ENCODE peak calls at places on chromosomes 4 and X, in eight cellular contexts. F is AG09309; T is GM23248; H is Panc1; E is HFF-Myc; N is AG04450; X is Jurkat, Clone E6-1; V is tibial artery. A is an unnamed sample.
A peak's percentile ranks its signal among the peaks of the same experiment; 100 is the strongest.

GRCh38 chr4:10093801-10094552 is 22.6 kb downstream of the WDR1 start:
- DNase-seq in F (peak; percentile 91), T (peak; percentile 88), H (no peak), E (no peak), N (peak; percentile 55), X (peak; percentile 96), V (no peak), A (no peak)

GRCh38 chr4:174317531-174317930 is 33.8 kb downstream of the CEP44 start:
- DNase-seq in F (no peak), T (peak; percentile 5), H (no peak), E (no peak), N (no peak), X (no peak), V (no peak), A (no peak)

GRCh38 chr4:148790691-148791090 is 348.5 kb upstream of the NR3C2 start:
- DNase-seq in F (no peak), T (no peak), H (no peak), E (no peak), N (no peak), X (no peak), V (no peak), A (no peak)

GRCh38 chr4:122746485-122746965 is 14.0 kb downstream of the BBS12 start:
- DNase-seq in F (no peak), T (peak; percentile 52), H (no peak), E (no peak), N (no peak), X (no peak), V (no peak), A (peak; percentile 37)

GRCh38 chr4:53508446-53508845 is 82.8 kb downstream of the LNX1 start:
- DNase-seq in F (peak; percentile 75), T (peak; percentile 70), H (no peak), E (no peak), N (peak; percentile 55), X (no peak), V (no peak), A (no peak)

GRCh38 chrX:3262906-3263305 is 83.5 kb downstream of the MXRA5 start:
- DNase-seq in F (no peak), T (peak; percentile 87), H (no peak), E (peak; percentile 78), N (peak; percentile 50), X (no peak), V (no peak), A (no peak)

GRCh38 chrX:2283111-2283847 is 217.5 kb downstream of the DHRSX start:
- DNase-seq in F (no peak), T (no peak), H (no peak), E (no peak), N (no peak), X (no peak), V (no peak), A (no peak)

GRCh38 chr4:6526171-6526570 is 48.8 kb upstream of the MAN2B2 start:
- DNase-seq in F (no peak), T (no peak), H (no peak), E (no peak), N (no peak), X (no peak), V (no peak), A (no peak)

GRCh38 chr4:2512396-2513135 is 23.9 kb upstream of the FAM193A start:
- DNase-seq in F (no peak), T (no peak), H (no peak), E (no peak), N (no peak), X (no peak), V (no peak), A (no peak)

GRCh38 chr4:157005193-157005592 is 33.6 kb upstream of the PDGFC start:
- DNase-seq in F (no peak), T (no peak), H (no peak), E (no peak), N (no peak), X (no peak), V (no peak), A (no peak)
- H3K4me3 ChIP-seq in F (no peak overlapping the region), T (no peak overlapping the region), H (no peak overlapping the region), E (no peak overlapping the region), N (no peak overlapping the region), X (no peak overlapping the region), V (no peak overlapping the region), A (no peak overlapping the region)

GRCh38 chr4:779555-779954 is 46.4 kb downstream of the CPLX1 start:
- DNase-seq in F (no peak), T (no peak), H (no peak), E (no peak), N (no peak), X (no peak), V (no peak), A (no peak)
- H3K4me3 ChIP-seq in F (no peak overlapping the region), T (peak overlapping the region; percentile 88), H (no peak overlapping the region), E (no peak overlapping the region), N (no peak overlapping the region), X (no peak overlapping the region), V (no peak overlapping the region), A (peak overlapping the region; percentile 92)

GRCh38 chr4:126779446-126780166 is 853.2 kb upstream of the INTU start:
- DNase-seq in F (no peak), T (peak; percentile 73), H (no peak), E (no peak), N (no peak), X (no peak), V (no peak), A (no peak)
- H3K4me3 ChIP-seq in F (peak overlapping the region; percentile 24), T (peak overlapping the region; percentile 68), H (no peak overlapping the region), E (no peak overlapping the region), N (no peak overlapping the region), X (no peak overlapping the region), V (peak overlapping the region; percentile 22), A (no peak overlapping the region)

GRCh38 chr4:181807771-181808170 is 435.4 kb upstream of the TENM3 start:
- DNase-seq in F (no peak), T (no peak), H (no peak), E (no peak), N (peak; percentile 13), X (no peak), V (no peak), A (no peak)
- H3K4me3 ChIP-seq in F (no peak overlapping the region), T (no peak overlapping the region), H (no peak overlapping the region), E (no peak overlapping the region), N (no peak overlapping the region), X (no peak overlapping the region), V (no peak overlapping the region), A (no peak overlapping the region)

DNA sequence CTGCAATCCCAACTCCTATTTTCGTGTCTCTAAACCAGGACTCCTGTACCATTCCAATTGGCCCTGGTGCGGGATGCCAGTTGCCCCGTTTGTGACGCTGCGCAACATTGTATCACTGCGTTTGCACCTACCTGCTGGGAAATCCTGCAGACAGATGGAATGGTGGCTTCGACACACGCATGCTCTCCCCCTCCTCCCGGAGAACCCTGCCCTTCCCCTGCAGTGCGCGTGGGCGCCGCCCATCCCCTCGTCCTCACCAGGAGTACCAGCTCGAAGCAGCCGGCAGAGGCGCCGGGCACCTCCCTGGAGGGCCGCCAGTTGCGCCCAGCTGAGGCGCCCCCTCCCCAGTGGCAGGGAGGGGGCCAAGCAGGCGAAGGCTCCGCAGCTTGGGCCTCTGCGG is 1.4 kb downstream of the DGKK start:
- DNase-seq in F (no peak), T (no peak), H (no peak), E (no peak), N (no peak), X (no peak), V (no peak), A (no peak)
- H3K4me3 ChIP-seq in F (no peak overlapping the region), T (no peak overlapping the region), H (no peak overlapping the region), E (no peak overlapping the region), N (no peak overlapping the region), X (no peak overlapping the region), V (no peak overlapping the region), A (no peak overlapping the region)